ENCODE peak calls at places on chromosomes 3 and 15, in four cellular contexts. Z, N, L and J are unnamed samples.

GRCh38 chr15:93236924-93237323 is 147.9 kb upstream of the RGMA start:
- DNase-seq in Z (no peak), N (no peak), L (no peak), J (no peak)

GRCh38 chr3:156677120-156677479 is 2.7 kb downstream of the TIPARP start:
- DNase-seq in Z (no peak), N (no peak), L (no peak), J (no peak)

GRCh38 chr3:143465638-143466037 is 346.1 kb downstream of the CHST2 start:
- DNase-seq in Z (no peak), N (no peak), L (no peak), J (no peak)

GRCh38 chr15:66838671-66839239 is 136.7 kb downstream of the SMAD6 start:
- DNase-seq in Z (no peak), N (no peak), L (peak), J (no peak)

GRCh38 chr3:177760803-177761202 is 563.5 kb upstream of the TBL1XR1 start:
- DNase-seq in Z (no peak), N (no peak), L (no peak), J (no peak)

GRCh38 chr15:101652098-101652782 is at the start of gene TM2D3:
- DNase-seq in Z (peak), N (peak), L (peak), J (peak)

GRCh38 chr3:38247366-38248035 is 18.1 kb upstream of the SLC22A13 start:
- DNase-seq in Z (no peak), N (no peak), L (no peak), J (no peak)

GRCh38 chr3:48422691-48423090 is 7.2 kb downstream of the PLXNB1 start:
- DNase-seq in Z (no peak), N (no peak), L (no peak), J (no peak)

GRCh38 chr15:79609501-79609900 is 177.4 kb downstream of the MINAR1 start:
- DNase-seq in Z (no peak), N (no peak), L (no peak), J (no peak)

GRCh38 chr3:124760601-124761000 is 30.3 kb downstream of the UMPS start:
- DNase-seq in Z (no peak), N (no peak), L (no peak), J (no peak)

GRCh38 chr15:75313116-75313845 is 22.6 kb upstream of the COMMD4 start:
- DNase-seq in Z (no peak), N (no peak), L (no peak), J (no peak)

GRCh38 chr15:75314552-75315290 is 21.1 kb upstream of the COMMD4 start:
- DNase-seq in Z (no peak), N (no peak), L (no peak), J (no peak)

GRCh38 chr15:75306188-75306587 is 23.6 kb downstream of the GOLGA6D start:
- DNase-seq in Z (no peak), N (no peak), L (no peak), J (no peak)

GRCh38 chr15:75307778-75308390 is 25.2 kb downstream of the GOLGA6D start:
- DNase-seq in Z (peak), N (no peak), L (peak), J (peak)

DNA sequence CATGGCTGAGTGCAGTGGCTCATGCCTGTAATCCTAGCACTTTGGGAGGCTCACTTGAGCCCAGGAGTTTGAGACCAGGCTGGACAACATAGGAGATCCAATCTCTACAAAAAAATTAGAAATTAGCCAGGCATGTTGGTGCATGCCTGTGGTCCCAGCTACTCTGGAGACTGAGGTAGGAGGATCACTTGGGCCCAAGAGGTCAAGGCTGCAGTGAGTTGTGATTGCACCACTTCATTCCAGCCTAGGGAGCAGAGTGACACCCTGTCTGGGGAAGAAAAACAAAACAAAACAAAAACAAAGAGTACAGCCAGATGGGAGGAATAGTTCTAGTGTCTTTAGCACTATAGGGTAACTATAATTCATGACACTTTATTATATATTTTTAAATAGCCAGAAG is 26.2 kb upstream of the COMMD4 start:
- DNase-seq in Z (no peak), N (no peak), L (no peak), J (no peak)
- TF ChIP-seq SPI1 in Z (no peak), N (no peak), L (no peak), J (no peak)

GRCh38 chr3:52236424-52236886 is 2.5 kb downstream of the TWF2 start:
- DNase-seq in Z (no peak), N (no peak), L (no peak), J (no peak)
- TF ChIP-seq SPI1 in Z (no peak), N (no peak), L (no peak), J (no peak)

DNA sequence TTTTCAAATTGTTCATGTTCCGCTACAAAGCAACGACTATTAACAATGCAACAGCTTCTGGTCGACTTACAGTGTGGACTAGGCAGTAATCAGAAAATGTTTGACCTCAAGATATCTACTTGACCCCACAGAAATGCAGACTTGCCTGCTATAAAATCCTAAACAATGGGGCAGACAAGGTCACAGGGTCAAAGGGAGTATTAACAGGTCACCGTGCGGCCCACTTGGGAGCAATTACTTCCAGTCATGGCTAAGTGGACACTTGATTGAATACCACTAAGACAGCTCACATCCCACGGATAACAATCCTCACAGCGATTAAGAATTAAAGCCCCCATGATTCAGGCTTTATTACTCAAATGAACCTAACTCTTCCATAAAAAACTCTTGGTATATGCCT is 58.8 kb downstream of the FOXP1 start:
- DNase-seq in Z (no peak), N (no peak), L (no peak), J (no peak)
- TF ChIP-seq SPI1 in Z (no peak), N (no peak), L (no peak), J (no peak)

GRCh38 chr3:87084868-87085267 is 93.9 kb upstream of the VGLL3 start:
- DNase-seq in Z (no peak), N (no peak), L (no peak), J (no peak)

GRCh38 chr3:87076951-87077350 is 86.0 kb upstream of the VGLL3 start:
- DNase-seq in Z (no peak), N (no peak), L (no peak), J (no peak)

GRCh38 chr3:87077354-87077753 is 86.4 kb upstream of the VGLL3 start:
- DNase-seq in Z (no peak), N (no peak), L (no peak), J (no peak)

GRCh38 chr3:87088366-87088983 is 97.5 kb upstream of the VGLL3 start:
- DNase-seq in Z (peak), N (no peak), L (no peak), J (no peak)

DNA sequence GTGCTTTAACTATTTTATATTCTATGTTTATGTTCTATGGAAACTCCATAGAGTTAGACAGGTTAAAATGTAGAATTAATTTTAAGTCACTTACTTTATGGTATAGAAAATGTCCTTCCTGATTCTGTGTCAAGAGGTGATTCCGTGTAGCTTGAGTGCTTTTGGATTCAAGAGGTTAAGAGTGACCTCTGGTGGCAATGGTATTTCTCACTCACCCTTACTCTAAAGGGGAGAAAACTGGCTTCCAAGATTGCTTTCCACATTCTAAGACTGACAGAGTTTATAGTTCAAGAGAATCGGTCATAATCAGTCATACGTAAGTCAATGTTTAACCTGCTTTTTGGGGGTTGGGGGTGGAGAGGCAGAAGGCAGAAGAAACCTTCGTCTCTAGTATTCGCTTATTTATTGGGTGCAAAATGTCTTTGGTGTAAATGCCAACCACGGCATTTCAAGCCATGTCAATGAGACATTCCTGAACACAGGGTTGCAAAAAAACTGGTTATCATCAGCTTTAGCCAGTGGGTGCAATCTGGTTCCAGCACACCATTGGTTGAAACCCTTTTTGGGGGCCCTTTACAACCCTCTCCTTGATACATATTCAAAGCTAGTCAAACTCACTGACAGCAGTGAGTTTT is 92.0 kb upstream of the VGLL3 start:
- DNase-seq in Z (peak), N (no peak), L (peak), J (no peak)
- TF ChIP-seq SPI1 in Z (no peak), N (no peak), L (no peak), J (no peak)

DNA sequence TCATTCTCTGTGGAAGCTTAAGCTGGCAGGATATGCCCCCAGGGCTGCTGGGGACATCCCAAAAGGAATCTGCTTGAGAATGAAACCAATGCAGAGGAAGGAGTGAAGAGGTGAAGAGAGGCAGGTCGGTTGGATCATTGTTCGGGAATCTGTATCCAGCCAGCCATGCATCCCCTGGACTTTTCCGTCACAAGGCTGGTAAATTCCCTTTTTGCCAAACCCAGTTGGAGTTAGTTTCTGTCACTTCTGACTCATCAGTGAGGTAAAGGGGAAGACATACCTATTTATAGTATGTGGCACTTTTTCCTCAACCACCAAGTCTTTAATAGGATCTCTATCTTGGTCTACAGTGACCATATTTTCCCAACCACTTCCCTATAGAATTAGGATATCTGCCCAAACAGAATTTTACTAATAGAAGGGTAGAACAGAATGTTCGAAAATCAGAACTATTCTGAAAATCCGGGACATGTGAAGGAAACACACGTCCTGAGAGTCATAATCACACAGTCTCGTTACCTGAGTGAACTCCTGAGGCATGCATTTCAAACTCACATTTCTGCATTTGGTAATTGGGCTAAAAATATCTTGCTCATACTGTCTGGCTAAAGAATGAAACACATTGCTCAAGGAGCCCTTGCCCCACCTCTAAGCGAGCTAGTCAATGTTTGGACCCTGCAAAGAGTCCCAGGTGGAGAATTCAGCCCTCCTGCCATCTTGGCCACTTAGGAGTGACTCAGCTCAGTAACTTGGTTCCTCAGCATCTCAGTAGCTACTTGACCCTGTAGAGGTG is 289.7 kb upstream of the ADAMTS9 start:
- DNase-seq in Z (no peak), N (no peak), L (no peak), J (no peak)
- TF ChIP-seq SPI1 in Z (no peak), N (no peak), L (no peak), J (no peak)

GRCh38 chr3:116083686-116084085 is 361.6 kb downstream of the LSAMP start:
- DNase-seq in Z (no peak), N (no peak), L (no peak), J (no peak)

GRCh38 chr3:116087431-116087830 is 357.9 kb downstream of the LSAMP start:
- DNase-seq in Z (no peak), N (no peak), L (no peak), J (no peak)

GRCh38 chr3:116085456-116085855 is 359.8 kb downstream of the LSAMP start:
- DNase-seq in Z (no peak), N (no peak), L (no peak), J (peak)
- TF ChIP-seq SPI1 in Z (no peak), N (no peak), L (no peak), J (no peak)

GRCh38 chr15:42153874-42154575 is 2.4 kb downstream of the PLA2G4F start:
- DNase-seq in Z (no peak), N (no peak), L (no peak), J (no peak)

GRCh38 chr15:42154576-42155355 is 1.7 kb downstream of the PLA2G4F start:
- DNase-seq in Z (no peak), N (no peak), L (no peak), J (no peak)

GRCh38 chr15:42156266-42156922 is at the start of gene PLA2G4F:
- DNase-seq in Z (no peak), N (no peak), L (no peak), J (no peak)

GRCh38 chr15:42157381-42157780 is 945 bp upstream of the PLA2G4F start:
- DNase-seq in Z (no peak), N (no peak), L (no peak), J (no peak)

GRCh38 chr15:42155546-42156265 is 730 bp downstream of the PLA2G4F start:
- DNase-seq in Z (no peak), N (no peak), L (no peak), J (no peak)
- TF ChIP-seq SPI1 in Z (no peak), N (no peak), L (no peak), J (no peak)

GRCh38 chr15:52095597-52096262 is 16.8 kb downstream of the BCL2L10 start:
- DNase-seq in Z (no peak), N (no peak), L (no peak), J (no peak)
- TF ChIP-seq SPI1 in Z (no peak), N (no peak), L (no peak), J (no peak)

DNA sequence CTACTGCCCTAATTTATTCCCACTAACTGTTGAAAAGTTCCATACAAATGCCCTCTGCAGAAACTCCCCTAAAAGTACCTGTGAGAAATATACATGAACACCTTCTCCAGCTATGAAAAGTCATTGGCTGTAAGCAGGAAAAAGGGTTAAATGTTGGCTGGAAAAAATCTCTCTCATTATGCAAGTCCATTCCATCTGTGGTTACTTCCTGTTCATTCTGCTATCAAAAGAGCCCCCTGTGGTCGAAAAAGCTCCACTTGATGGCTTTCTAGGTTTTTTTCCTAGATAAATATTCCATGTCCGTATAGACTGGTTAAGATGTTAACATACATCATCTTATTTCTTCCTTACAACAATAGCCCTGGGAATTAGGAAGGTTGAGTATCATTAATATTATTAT is 56.2 kb upstream of the AKAP13 start:
- DNase-seq in Z (no peak), N (no peak), L (no peak), J (no peak)
- TF ChIP-seq SPI1 in Z (no peak), N (no peak), L (no peak), J (no peak)